ENCODE peak calls at places on chromosomes 16 and 17, in eight cellular contexts. Y, O, P, J, I, Q, K and B are unnamed samples.

GRCh38 chr16:9489823-9490467 is 398.5 kb downstream of the HAPSTR1 start:
- DNase-seq in Y (no peak), O (no peak), P (no peak), J (no peak), I (peak), Q (no peak), K (no peak), B (no peak)

GRCh38 chr17:45345246-45345553 is 28.4 kb upstream of the MAP3K14 start:
- DNase-seq in Y (no peak), O (no peak), P (no peak), J (no peak), I (no peak), Q (no peak), K (no peak), B (no peak)

GRCh38 chr17:40453881-40454630 is 10.8 kb downstream of the IGFBP4 start:
- DNase-seq in Y (no peak), O (no peak), P (no peak), J (no peak), I (no peak), Q (no peak), K (no peak), B (peak)

GRCh38 chr17:33039874-33040273 is 48.2 kb downstream of the SPACA3 start:
- DNase-seq in Y (no peak), O (no peak), P (no peak), J (no peak), I (no peak), Q (no peak), K (no peak), B (no peak)

GRCh38 chr17:57629470-57629869 is 115.6 kb downstream of the CCDC182 start:
- DNase-seq in Y (no peak), O (no peak), P (no peak), J (no peak), I (no peak), Q (no peak), K (no peak), B (no peak)

GRCh38 chr16:12500771-12501170 is 302.9 kb downstream of the CPPED1 start:
- DNase-seq in Y (no peak), O (peak), P (peak), J (no peak), I (peak), Q (no peak), K (peak), B (no peak)

GRCh38 chr17:7290166-7290565 is 4.3 kb downstream of the YBX2 start:
- DNase-seq in Y (no peak), O (no peak), P (no peak), J (no peak), I (no peak), Q (no peak), K (no peak), B (no peak)

GRCh38 chr16:88638323-88639230 is at the start of gene IL17C:
- DNase-seq in Y (no peak), O (no peak), P (no peak), J (no peak), I (peak), Q (no peak), K (peak), B (no peak)

GRCh38 chr16:81627024-81627423 is 152.1 kb upstream of the PLCG2 start:
- DNase-seq in Y (no peak), O (no peak), P (no peak), J (no peak), I (no peak), Q (no peak), K (no peak), B (no peak)

GRCh38 chr16:1502092-1503004 is 9.2 kb downstream of the TELO2 start:
- DNase-seq in Y (no peak), O (no peak), P (no peak), J (no peak), I (no peak), Q (no peak), K (no peak), B (no peak)

GRCh38 chr17:4588391-4588790 is 4.1 kb downstream of the SMTNL2 start:
- DNase-seq in Y (no peak), O (no peak), P (no peak), J (no peak), I (no peak), Q (no peak), K (no peak), B (no peak)

GRCh38 chr16:29678691-29679267 is at the start of gene QPRT:
- DNase-seq in Y (no peak), O (no peak), P (peak), J (peak), I (no peak), Q (no peak), K (peak), B (peak)

GRCh38 chr16:31382485-31383161 is 10.5 kb upstream of the ITGAD start:
- DNase-seq in Y (peak), O (peak), P (no peak), J (peak), I (peak), Q (peak), K (peak), B (no peak)

GRCh38 chr16:85484337-85485295 is 128.5 kb upstream of the GSE1 start:
- DNase-seq in Y (no peak), O (no peak), P (no peak), J (peak), I (no peak), Q (no peak), K (no peak), B (no peak)

GRCh38 chr16:67547423-67548264 is 14.7 kb upstream of the CTCF start:
- DNase-seq in Y (no peak), O (no peak), P (no peak), J (no peak), I (no peak), Q (no peak), K (no peak), B (peak)